ENCODE peak calls at places on chromosome 4, in eight cellular contexts. U, S, T, Q, C, M, B and E are unnamed samples.

GRCh38 chr4:13980317-13980716 is 352.8 kb upstream of the BOD1L1 start:
- DNase-seq in B (no peak), S (no peak), C (peak; percentile 97), U (peak; percentile 60), Q (peak; percentile 38), T (no peak), M (no peak), E (no peak)

GRCh38 chr4:60682901-60683300 is 517.2 kb upstream of the ADGRL3 start:
- DNase-seq in B (no peak), C (no peak), T (no peak), S (no peak), U (no peak), Q (no peak), M (no peak), E (no peak)

GRCh38 chr4:53459548-53459947 is 82.1 kb downstream of the FIP1L1 start:
- DNase-seq in T (no peak), B (no peak), M (no peak), U (no peak), C (peak; percentile 63), S (no peak), Q (peak; percentile 5), E (no peak)

GRCh38 chr4:8762356-8762755 is 109.3 kb downstream of the HMX1 start:
- DNase-seq in B (no peak), Q (no peak), S (no peak), C (no peak), U (no peak), M (no peak), T (no peak), E (no peak)

GRCh38 chr4:40182979-40183378 is 13.9 kb upstream of the RHOH start:
- DNase-seq in S (no peak), C (no peak), Q (no peak), B (no peak), M (no peak), T (no peak), U (no peak), E (no peak)

GRCh38 chr4:127643791-127644190 is 11.0 kb downstream of the INTU start:
- DNase-seq in Q (no peak), U (no peak), T (no peak), S (no peak), B (no peak), M (no peak), C (no peak), E (peak; percentile 59)

GRCh38 chr4:20262221-20262620 is 10.5 kb downstream of the SLIT2 start:
- DNase-seq in T (no peak), U (no peak), B (no peak), S (no peak), M (no peak), Q (no peak), C (no peak), E (no peak)

GRCh38 chr4:77349796-77350195 is 192.8 kb downstream of the CCNG2 start:
- DNase-seq in U (no peak), M (peak; percentile 55), S (no peak), Q (peak; percentile 33), T (no peak), C (no peak), B (no peak), E (no peak)

GRCh38 chr4:25621027-25621930 is 34.4 kb upstream of the SLC34A2 start:
- DNase-seq in C (peak; percentile 95), Q (no peak), B (no peak), T (peak; percentile 22), S (no peak), U (no peak), M (no peak), E (no peak)